ENCODE peak calls at places on chromosomes 4 and X, in four cellular contexts. R is HEK293T, F is HepG2, P is K562. Q is an unnamed sample.

GRCh38 chrX:116277391-116277790 is 106.8 kb downstream of the AGTR2 start:
- DNase-seq in R (no peak), F (no peak), P (no peak), Q (no peak)

GRCh38 chr4:24843121-24843520 is 47.7 kb downstream of the SOD3 start:
- DNase-seq in R (no peak), F (peak), P (no peak), Q (no peak)

GRCh38 chr4:18075823-18076433 is 54.4 kb upstream of the LCORL start:
- DNase-seq in R (peak), F (peak), P (peak), Q (no peak)

GRCh38 chr4:104015680-104016079 is 295.9 kb upstream of the TACR3 start:
- DNase-seq in R (peak), F (peak), P (no peak), Q (no peak)

GRCh38 chr4:163523791-163524365 is 29.4 kb downstream of the TMA16 start:
- DNase-seq in R (no peak), F (no peak), P (no peak), Q (no peak)

GRCh38 chrX:24526616-24527015 is 61.5 kb downstream of the PDK3 start:
- DNase-seq in R (no peak), F (no peak), P (no peak), Q (no peak)

GRCh38 chr4:10808591-10808990 is 124.0 kb upstream of the CLNK start:
- DNase-seq in R (no peak), F (no peak), P (no peak), Q (no peak)

GRCh38 chr4:156581693-156582092 is 389.9 kb downstream of the PDGFC start:
- DNase-seq in R (no peak), F (no peak), P (no peak), Q (no peak)

GRCh38 chrX:150291014-150291413 is 72.1 kb upstream of the MAMLD1 start:
- DNase-seq in R (no peak), F (no peak), P (no peak), Q (no peak)

GRCh38 chr4:112853662-112854256 is 195.7 kb upstream of the ANK2 start:
- DNase-seq in R (no peak), F (no peak), P (no peak), Q (no peak)

GRCh38 chr4:8656711-8657380 is 64.3 kb downstream of the CPZ start:
- DNase-seq in R (no peak), F (no peak), P (no peak), Q (no peak)

GRCh38 chr4:98448923-98449322 is 187.7 kb downstream of the RAP1GDS1 start:
- DNase-seq in R (no peak), F (no peak), P (no peak), Q (no peak)

GRCh38 chr4:7411491-7411890 is 23.2 kb downstream of the PSAPL1 start:
- DNase-seq in R (no peak), F (no peak), P (no peak), Q (no peak)

GRCh38 chr4:7429069-7429416 is 5.7 kb downstream of the PSAPL1 start:
- DNase-seq in R (no peak), F (no peak), P (no peak), Q (no peak)

GRCh38 chr4:114807357-114807756 is 208.8 kb downstream of the UGT8 start:
- DNase-seq in R (no peak), F (no peak), P (no peak), Q (no peak)

GRCh38 chrX:43655151-43655676 is 885 bp upstream of the MAOA start:
- DNase-seq in R (peak), F (no peak), P (no peak), Q (no peak)

GRCh38 chr4:76614589-76614988 is 179.6 kb downstream of the SHROOM3 start:
- DNase-seq in R (no peak), F (no peak), P (no peak), Q (no peak)

GRCh38 chrX:87890437-87890836 is 372.8 kb downstream of the KLHL4 start:
- DNase-seq in R (no peak), F (no peak), P (no peak), Q (no peak)

GRCh38 chr4:153713840-153714239 is 29.8 kb downstream of the TLR2 start:
- DNase-seq in R (no peak), F (no peak), P (no peak), Q (no peak)

GRCh38 chrX:13897571-13897970 is 80.7 kb upstream of the GPM6B start:
- DNase-seq in R (no peak), F (no peak), P (no peak), Q (no peak)

GRCh38 chr4:40916880-40917279 is 167.1 kb downstream of the NSUN7 start:
- DNase-seq in R (peak), F (peak), P (peak), Q (no peak)

GRCh38 chr4:24007740-24008348 is 118.0 kb upstream of the PPARGC1A start:
- DNase-seq in R (no peak), F (peak), P (no peak), Q (no peak)

GRCh38 chr4:67531349-67531748 is 14.0 kb downstream of the CENPC start:
- DNase-seq in R (no peak), F (no peak), P (no peak), Q (no peak)

GRCh38 chr4:75058486-75058885 is 125.6 kb downstream of the PARM1 start:
- DNase-seq in R (no peak), F (no peak), P (no peak), Q (no peak)

DNA sequence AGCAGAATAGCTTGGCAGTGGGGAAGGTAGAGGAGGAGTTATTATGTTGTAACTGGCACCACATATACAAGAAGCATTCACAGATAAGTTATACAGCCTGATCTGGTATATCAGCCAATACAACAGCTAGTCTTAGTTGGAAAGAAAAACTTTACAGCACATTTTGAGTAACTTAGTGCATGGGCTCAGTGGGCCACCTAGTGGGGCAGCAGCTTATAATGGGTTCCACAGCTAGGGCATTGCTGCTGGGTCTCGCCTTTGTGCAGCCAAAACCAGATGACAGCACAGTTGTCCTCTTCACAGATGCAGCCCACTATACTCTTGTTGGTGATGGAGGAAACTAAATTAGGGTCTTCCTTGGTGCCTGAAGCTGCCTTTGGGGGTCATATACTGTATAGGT is 448.1 kb upstream of the RASGEF1B start:
- DNase-seq in R (no peak), F (no peak), P (peak), Q (no peak)
- TF ChIP-seq FOXK2 in R (no peak), F (no peak), P (no peak), Q (no peak)

GRCh38 chr4:33923469-33923868 is 2320.8 kb downstream of the ARAP2 start:
- DNase-seq in R (no peak), F (no peak), P (no peak), Q (no peak)

GRCh38 chr4:33924801-33925200 is 2319.5 kb downstream of the ARAP2 start:
- DNase-seq in R (no peak), F (no peak), P (no peak), Q (no peak)

GRCh38 chr4:33924239-33924638 is 2320.1 kb downstream of the ARAP2 start:
- DNase-seq in R (peak), F (no peak), P (peak), Q (no peak)
- TF ChIP-seq FOXK2 in R (no peak), F (no peak), P (no peak), Q (no peak)

DNA sequence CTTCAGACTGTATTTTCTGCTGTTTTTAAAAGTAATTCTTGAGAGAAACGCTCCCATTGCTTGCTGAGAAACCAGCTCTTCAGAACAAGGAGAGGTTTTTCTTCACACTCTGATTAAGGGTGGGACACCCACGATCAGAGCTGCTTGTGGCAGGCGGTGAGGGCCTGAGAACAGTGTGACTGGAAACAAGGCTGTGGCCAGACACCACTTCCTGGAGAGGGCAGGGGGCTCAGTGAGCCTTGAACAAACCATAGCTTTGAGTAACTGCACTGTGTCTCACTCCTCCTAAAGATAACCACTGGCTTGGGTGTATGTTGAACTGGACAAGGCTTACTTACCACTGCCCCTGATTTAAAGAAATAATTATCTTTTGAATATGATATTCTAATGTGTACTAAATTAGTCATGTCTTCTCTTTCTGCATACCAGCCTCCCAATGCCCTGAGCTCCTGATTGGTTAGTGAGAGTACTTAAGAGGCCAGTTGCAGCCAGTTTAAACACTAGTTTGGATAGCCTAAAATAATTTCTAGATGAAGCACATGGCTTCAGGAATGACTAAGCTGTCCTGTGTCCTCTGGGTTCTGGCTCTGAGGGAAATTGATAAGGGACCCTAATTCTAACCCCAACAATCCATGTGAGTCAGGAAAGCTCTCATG is 3.7 kb upstream of the GPR82 start:
- DNase-seq in R (no peak), F (no peak), P (peak), Q (peak)
- TF ChIP-seq FOXK2 in R (no peak), F (no peak), P (no peak), Q (no peak)

DNA sequence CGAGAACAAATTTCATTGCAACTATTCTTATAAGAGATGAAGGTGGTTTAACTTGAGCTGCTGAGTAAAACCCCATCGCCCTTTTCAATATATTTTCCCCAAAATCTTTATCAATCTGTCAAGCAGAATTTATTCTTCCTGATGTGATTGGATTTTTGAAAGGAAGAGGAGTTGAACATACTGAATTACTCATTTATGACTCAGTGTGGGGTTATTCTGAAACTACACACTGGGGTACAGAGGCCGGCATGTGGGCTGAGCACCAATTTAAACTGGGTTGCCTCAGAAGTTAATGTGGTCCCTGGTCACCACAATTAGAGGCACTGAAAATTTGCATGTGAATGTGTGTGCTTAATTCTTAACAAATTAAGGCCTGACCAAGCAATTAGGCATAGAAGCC is 170.7 kb downstream of the IL15 start:
- DNase-seq in R (no peak), F (no peak), P (no peak), Q (no peak)
- TF ChIP-seq FOXK2 in R (no peak), F (no peak), P (no peak), Q (no peak)

GRCh38 chr4:139630991-139631390 is 34.6 kb upstream of the MGST2 start:
- DNase-seq in R (no peak), F (peak), P (no peak), Q (no peak)

GRCh38 chr4:139629761-139630160 is 35.9 kb upstream of the MGST2 start:
- DNase-seq in R (no peak), F (no peak), P (no peak), Q (no peak)

GRCh38 chr4:139633195-139633594 is 32.4 kb upstream of the MGST2 start:
- DNase-seq in R (no peak), F (no peak), P (no peak), Q (no peak)

GRCh38 chr4:139635966-139636365 is 29.7 kb upstream of the MGST2 start:
- DNase-seq in R (no peak), F (no peak), P (no peak), Q (no peak)

DNA sequence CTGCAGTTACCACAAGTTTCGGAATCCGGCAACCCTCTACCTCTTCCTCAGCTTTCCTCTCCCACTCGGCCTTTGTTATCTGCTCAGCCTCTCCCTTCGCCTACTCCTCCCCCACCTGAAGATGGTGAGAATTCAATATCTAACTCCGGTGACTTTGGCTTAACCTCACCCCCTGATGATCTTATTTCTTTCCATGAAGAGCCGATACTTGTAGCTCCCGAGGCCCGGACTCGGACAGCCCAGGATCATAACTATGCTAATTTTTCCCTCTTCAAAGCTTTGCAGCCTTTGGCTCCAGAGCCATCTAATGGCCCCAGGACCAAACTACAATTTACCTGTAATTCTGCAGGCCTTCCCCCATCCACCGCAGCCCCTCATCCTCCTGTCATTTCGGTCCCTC is 32.0 kb upstream of the MGST2 start:
- DNase-seq in R (peak), F (peak), P (peak), Q (no peak)
- TF ChIP-seq FOXK2 in R (no peak), F (no peak), P (no peak), Q (no peak)